ENCODE peak calls at places on chromosomes 12 and 14, in six cellular contexts. E is ovary, F is fibroblast of lung, M is right cardiac atrium, C is body of pancreas, J is PC-3. Z is an unnamed sample.

GRCh38 chr12:98042668-98043067 is 472.7 kb upstream of the TMPO start:
- DNase-seq in E (no peak), F (no peak), M (no peak), C (no peak), J (no peak), Z (no peak)

GRCh38 chr14:72619071-72619710 is 274.7 kb downstream of the DPF3 start:
- DNase-seq in E (no peak), F (no peak), M (peak; percentile 40), C (no peak), J (peak; percentile 27), Z (no peak)

GRCh38 chr14:68842298-68842697 is 49.4 kb upstream of the ZFP36L1 start:
- DNase-seq in E (no peak), F (peak; percentile 25), M (no peak), C (no peak), J (no peak), Z (no peak)

GRCh38 chr14:68806526-68807147 is 13.8 kb upstream of the ZFP36L1 start:
- DNase-seq in E (no peak), F (no peak), M (no peak), C (no peak), J (no peak), Z (no peak)

GRCh38 chr12:68497702-68498101 is 113.0 kb upstream of the RAP1B start:
- DNase-seq in E (no peak), F (peak; percentile 67), M (no peak), C (no peak), J (peak; percentile 50), Z (peak; percentile 96)

GRCh38 chr12:19148860-19149259 is 19.3 kb downstream of the PLEKHA5 start:
- DNase-seq in E (no peak), F (no peak), M (no peak), C (no peak), J (no peak), Z (no peak)

GRCh38 chr12:106415134-106415533 is 57.6 kb downstream of the POLR3B start:
- DNase-seq in E (no peak), F (no peak), M (no peak), C (no peak), J (peak; percentile 60), Z (peak; percentile 40)

GRCh38 chr14:56585461-56586084 is 6.0 kb downstream of the TMEM260 start:
- DNase-seq in E (no peak), F (peak; percentile 32), M (no peak), C (no peak), J (peak; percentile 99), Z (no peak)

GRCh38 chr12:87428701-87429277 is 600.4 kb downstream of the C12orf50 start:
- DNase-seq in E (no peak), F (peak; percentile 68), M (no peak), C (no peak), J (peak; percentile 39), Z (peak; percentile 18)

GRCh38 chr12:49138587-49138986 is 7.4 kb upstream of the TUBA1B start:
- DNase-seq in E (no peak), F (no peak), M (no peak), C (no peak), J (no peak), Z (no peak)

GRCh38 chr14:30191639-30192279 is 264.1 kb upstream of the PRKD1 start:
- DNase-seq in E (no peak), F (peak; percentile 34), M (no peak), C (no peak), J (no peak), Z (no peak)

GRCh38 chr12:63220921-63221320 is 69.9 kb upstream of the AVPR1A start:
- DNase-seq in E (no peak), F (no peak), M (no peak), C (no peak), J (no peak), Z (no peak)

GRCh38 chr12:78933014-78933413 is 68.4 kb downstream of the SYT1 start:
- DNase-seq in E (no peak), F (no peak), M (no peak), C (no peak), J (no peak), Z (no peak)

GRCh38 chr12:33605776-33606175 is 166.2 kb upstream of the SYT10 start:
- DNase-seq in E (no peak), F (no peak), M (no peak), C (no peak), J (peak; percentile 50), Z (no peak)

GRCh38 chr14:65290830-65291229 is 121.7 kb upstream of the FUT8 start:
- DNase-seq in E (no peak), F (peak; percentile 62), M (no peak), C (no peak), J (peak; percentile 99), Z (peak; percentile 73)

GRCh38 chr12:127964717-127965116 is 302.3 kb upstream of the TMEM132C start:
- DNase-seq in E (no peak), F (no peak), M (no peak), C (no peak), J (peak; percentile 59), Z (peak; percentile 78)

GRCh38 chr14:71752111-71752738 is 180.0 kb upstream of the RGS6 start:
- DNase-seq in E (no peak), F (no peak), M (no peak), C (no peak), J (no peak), Z (no peak)

GRCh38 chr14:22283000-22283399 is 306.0 kb downstream of the DAD1 start:
- DNase-seq in E (no peak), F (no peak), M (no peak), C (no peak), J (peak; percentile 50), Z (no peak)

GRCh38 chr14:102786758-102787157 is 9.5 kb downstream of the TRAF3 start:
- DNase-seq in E (no peak), F (no peak), M (no peak), C (no peak), J (peak; percentile 40), Z (no peak)

GRCh38 chr14:58275527-58276190 is 22.7 kb upstream of the ARID4A start:
- DNase-seq in E (no peak), F (no peak), M (no peak), C (no peak), J (no peak), Z (no peak)

GRCh38 chr14:91373591-91374245 is 43.9 kb downstream of the CCDC88C start:
- DNase-seq in E (no peak), F (no peak), M (no peak), C (no peak), J (peak; percentile 38), Z (no peak)

GRCh38 chr12:121288158-121288848 is 8.2 kb downstream of the CAMKK2 start:
- DNase-seq in E (no peak), F (no peak), M (no peak), C (no peak), J (no peak), Z (no peak)

GRCh38 chr12:69508091-69508490 is 37.9 kb downstream of the FRS2 start:
- DNase-seq in E (no peak), F (peak; percentile 36), M (no peak), C (no peak), J (no peak), Z (no peak)

GRCh38 chr14:52596320-52596719 is 43.7 kb downstream of the GPR137C start:
- DNase-seq in E (no peak), F (no peak), M (no peak), C (no peak), J (no peak), Z (no peak)

GRCh38 chr14:101823511-101824120 is 62.1 kb downstream of the PPP2R5C start:
- DNase-seq in E (no peak), F (no peak), M (no peak), C (peak; percentile 42), J (no peak), Z (peak; percentile 58)

GRCh38 chr14:101888182-101888581 is 76.2 kb upstream of the DYNC1H1 start:
- DNase-seq in E (no peak), F (no peak), M (no peak), C (no peak), J (no peak), Z (no peak)

GRCh38 chr12:26786491-26787124 is 46.4 kb downstream of the ITPR2 start:
- DNase-seq in E (no peak), F (no peak), M (peak; percentile 50), C (no peak), J (no peak), Z (peak; percentile 39)
- H3K4me3 ChIP-seq in E (no peak overlapping the region), F (no peak overlapping the region), M (no peak overlapping the region), C (no peak overlapping the region), J (no peak overlapping the region), Z (no peak overlapping the region)

DNA sequence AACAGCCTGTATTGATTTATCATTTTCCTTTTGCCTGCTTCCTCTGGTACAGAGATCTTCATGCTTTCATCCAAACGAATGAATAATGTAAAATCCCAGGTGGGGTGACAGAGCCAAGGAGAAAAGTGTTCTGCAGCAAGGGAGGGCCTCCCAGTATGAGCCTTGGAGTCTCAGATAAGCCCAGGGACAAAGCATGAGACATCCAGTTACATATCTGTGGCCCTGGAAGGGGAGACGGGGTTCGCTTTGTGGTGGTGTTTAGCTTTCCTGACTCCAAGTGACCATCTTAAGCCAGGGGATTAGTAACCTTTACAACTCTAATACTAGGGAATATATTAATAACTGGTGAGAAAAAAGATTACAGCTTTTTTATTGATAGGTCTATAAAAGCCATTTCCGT is 177.1 kb downstream of the ETV6 start:
- DNase-seq in E (no peak), F (no peak), M (no peak), C (no peak), J (no peak), Z (peak; percentile 35)
- H3K4me3 ChIP-seq in E (no peak overlapping the region), F (no peak overlapping the region), M (no peak overlapping the region), C (no peak overlapping the region), J (no peak overlapping the region), Z (no peak overlapping the region)

GRCh38 chr12:47214001-47214619 is 134.4 kb upstream of the AMIGO2 start:
- DNase-seq in E (no peak), F (no peak), M (no peak), C (no peak), J (no peak), Z (no peak)
- H3K4me3 ChIP-seq in E (no peak overlapping the region), F (no peak overlapping the region), M (no peak overlapping the region), C (no peak overlapping the region), J (no peak overlapping the region), Z (no peak overlapping the region)

DNA sequence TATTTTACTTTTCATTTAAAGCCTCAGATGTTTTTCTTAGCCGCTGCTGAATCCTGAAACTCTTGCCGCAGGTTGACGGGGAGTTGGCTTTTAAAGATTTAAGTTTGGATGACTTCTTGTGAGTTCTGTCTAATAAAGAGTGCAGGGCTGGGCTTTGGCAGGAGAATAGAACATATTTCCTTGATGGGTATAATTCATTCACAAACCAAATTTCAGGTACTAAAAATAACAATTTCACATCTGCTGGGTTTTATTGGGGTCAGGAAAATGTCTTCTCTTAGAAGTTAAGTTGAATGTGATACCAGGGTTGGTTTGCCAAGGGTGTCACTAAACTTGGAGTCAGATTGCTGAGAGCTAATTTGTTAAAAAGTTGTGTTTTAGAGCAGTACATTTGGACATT is 9.7 kb downstream of the SP1 start:
- DNase-seq in E (no peak), F (no peak), M (no peak), C (no peak), J (no peak), Z (no peak)
- H3K4me3 ChIP-seq in E (peak overlapping the region; percentile 10), F (peak overlapping the region; percentile 29), M (no peak overlapping the region), C (no peak overlapping the region), J (no peak overlapping the region), Z (no peak overlapping the region)